ENCODE peak calls at places on chromosomes 6 and 20, in four cellular contexts. K, C, S and V are unnamed samples.

GRCh38 chr20:19027971-19028370 is 184.5 kb upstream of the SLC24A3 start:
- DNase-seq in K (no peak), C (no peak), S (no peak), V (no peak)

GRCh38 chr6:145904878-145905277 is 59.3 kb downstream of the SHPRH start:
- DNase-seq in K (no peak), C (no peak), S (peak), V (no peak)

GRCh38 chr6:51959744-51960383 is 127.5 kb downstream of the PKHD1 start:
- DNase-seq in K (peak), C (peak), S (peak), V (peak)

GRCh38 chr20:56359212-56360132 is 698 bp downstream of the FAM210B start:
- DNase-seq in K (peak), C (peak), S (peak), V (no peak)

GRCh38 chr6:120056085-120056484 is 706.5 kb upstream of the MAN1A1 start:
- DNase-seq in K (no peak), C (no peak), S (no peak), V (no peak)

GRCh38 chr6:80457044-80457933 is 350.8 kb downstream of the BCKDHB start:
- DNase-seq in K (peak), C (no peak), S (peak), V (no peak)

GRCh38 chr6:53023323-53023722 is 28.2 kb upstream of the GSTA4 start:
- DNase-seq in K (no peak), C (no peak), S (no peak), V (no peak)

GRCh38 chr6:39312912-39313525 is 1.2 kb downstream of the KCNK17 start:
- DNase-seq in K (no peak), C (peak), S (no peak), V (no peak)

GRCh38 chr20:25233016-25233772 is 14.7 kb upstream of the PYGB start:
- DNase-seq in K (peak), C (no peak), S (peak), V (no peak)